ENCODE peak calls at places on chromosomes 2 and 18, in five cellular contexts. R is foreskin fibroblast, X is fibroblast of the aortic adventitia, I is GM12865, P is uterus. D is an unnamed sample.

GRCh38 chr18:11310476-11311086 is 161.2 kb upstream of the PIEZO2 start:
- DNase-seq in P (no peak), R (peak), X (peak), I (peak), D (peak)

GRCh38 chr18:43596106-43596712 is 318.9 kb upstream of the SYT4 start:
- DNase-seq in P (no peak), X (peak), I (peak), R (peak), D (peak)

GRCh38 chr2:46460991-46461715 is 18.2 kb upstream of the TMEM247 start:
- DNase-seq in X (peak), R (peak), P (peak), I (peak), D (peak)

GRCh38 chr2:239630618-239631286 is 229.9 kb upstream of the HDAC4 start:
- DNase-seq in P (peak), I (no peak), X (peak), R (peak), D (peak)

GRCh38 chr2:218273908-218274249 is 3.6 kb downstream of the PNKD start:
- DNase-seq in P (no peak), I (no peak), X (no peak), R (no peak), D (no peak)

GRCh38 chr2:39620067-39620466 is 45.6 kb upstream of the TMEM178A start:
- DNase-seq in X (peak), P (peak), I (peak), R (peak), D (peak)

GRCh38 chr2:150710916-150711315 is 223.4 kb upstream of the RND3 start:
- DNase-seq in X (no peak), R (peak), I (no peak), P (no peak), D (no peak)

GRCh38 chr18:48009116-48009825 is 78.8 kb upstream of the SMAD2 start:
- DNase-seq in I (no peak), R (no peak), X (no peak), P (no peak), D (no peak)

GRCh38 chr18:70047931-70048603 is 100.4 kb upstream of the CD226 start:
- DNase-seq in I (no peak), R (peak), X (peak), P (no peak), D (peak)

GRCh38 chr2:192886636-192887035 is 691.9 kb upstream of the TMEFF2 start:
- DNase-seq in R (no peak), X (no peak), P (no peak), I (no peak), D (no peak)

GRCh38 chr2:191675807-191676667 is 1.9 kb upstream of the NABP1 start:
- DNase-seq in P (no peak), I (peak), X (no peak), R (peak), D (no peak)

GRCh38 chr2:2331905-2332280 is 818 bp upstream of the MYT1L start:
- DNase-seq in X (no peak), P (no peak), R (no peak), I (no peak), D (no peak)

GRCh38 chr2:27545348-27546141 is 37.3 kb upstream of the ZNF512 start:
- DNase-seq in I (no peak), P (no peak), R (peak), X (no peak), D (no peak)

GRCh38 chr2:189799531-189799930 is 15.3 kb downstream of the PMS1 start:
- DNase-seq in R (peak), P (no peak), I (no peak), X (peak), D (peak)

GRCh38 chr2:27369471-27370025 is 590 bp downstream of the EIF2B4 start:
- DNase-seq in I (no peak), P (no peak), R (peak), X (peak), D (peak)

GRCh38 chr2:236776695-236777251 is 207.1 kb downstream of the ACKR3 start:
- DNase-seq in X (peak), R (peak), I (no peak), P (no peak), D (peak)

GRCh38 chr2:24909555-24910177 is 10.4 kb downstream of the ADCY3 start:
- DNase-seq in P (no peak), I (no peak), X (peak), R (peak), D (no peak)

GRCh38 chr2:121049141-121049540 is 235.9 kb downstream of the TFCP2L1 start:
- DNase-seq in R (no peak), P (no peak), X (no peak), I (no peak), D (no peak)

GRCh38 chr2:240461471-240462072 is 26.1 kb downstream of the GPC1 start:
- DNase-seq in R (no peak), X (no peak), P (peak), I (no peak), D (no peak)

GRCh38 chr2:157473585-157473984 is 29.7 kb upstream of the CYTIP start:
- DNase-seq in I (no peak), R (no peak), P (no peak), X (no peak), D (no peak)

GRCh38 chr2:1787799-1788477 is 43.6 kb upstream of the PXDN start:
- DNase-seq in P (no peak), X (no peak), R (no peak), I (no peak), D (no peak)

GRCh38 chr2:132936791-132937190 is 266.8 kb upstream of the LYPD1 start:
- DNase-seq in R (no peak), I (peak), X (no peak), P (no peak), D (no peak)

GRCh38 chr2:46032996-46033395 is 264.2 kb upstream of the EPAS1 start:
- DNase-seq in I (peak), P (no peak), R (no peak), X (no peak), D (no peak)

DNA sequence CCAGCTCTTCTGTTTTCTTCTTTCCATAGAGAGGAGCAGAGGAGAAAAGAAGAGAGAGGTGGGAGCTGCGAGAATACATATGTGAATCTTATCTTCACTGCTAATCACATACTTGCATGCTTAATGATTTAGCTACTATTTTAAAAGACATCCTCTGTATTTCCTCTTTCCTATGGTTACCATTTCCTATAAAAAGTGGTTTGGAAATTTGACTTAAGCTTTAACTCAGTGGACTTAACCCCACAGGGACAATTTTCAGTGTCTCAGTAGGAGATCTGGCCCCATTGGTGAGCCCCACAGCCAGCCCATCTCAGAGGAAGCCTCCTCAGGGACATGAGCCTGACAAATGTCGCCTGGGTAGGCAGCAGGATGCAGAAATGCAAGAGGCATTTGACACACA is 214.2 kb upstream of the APCDD1 start:
- DNase-seq in I (no peak), X (no peak), P (no peak), R (no peak), D (no peak)
- H3K4me3 ChIP-seq in I (no peak), X (no peak), P (no peak), R (no peak), D (no peak)

DNA sequence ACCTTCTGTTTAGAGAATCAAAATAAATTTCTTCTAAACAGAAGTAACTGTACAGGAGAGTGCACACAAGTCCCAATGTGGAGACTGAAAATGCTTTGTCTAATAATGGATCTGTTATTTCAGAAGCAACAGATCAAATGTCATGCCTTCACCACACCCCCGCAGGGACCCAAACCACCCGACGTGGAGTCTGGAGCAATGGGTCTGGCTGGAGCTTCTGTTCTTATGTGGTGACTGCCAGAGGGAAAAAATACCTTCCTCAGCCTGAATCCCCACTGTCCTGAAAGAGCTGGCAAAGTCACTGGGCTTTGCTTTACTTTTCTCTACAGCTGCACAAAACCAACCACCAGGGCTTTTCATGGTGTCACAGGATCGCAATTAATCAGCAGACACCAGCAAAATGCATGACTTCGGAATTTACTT is 119.0 kb upstream of the ZFP36L2 start:
- DNase-seq in P (no peak), I (no peak), X (no peak), R (no peak), D (no peak)
- TF ChIP-seq CTCF in P (peak), I (no peak), X (peak), R (no peak), D (peak)

GRCh38 chr18:44943201-44943881 is 262.7 kb downstream of the SETBP1 start:
- DNase-seq in P (no peak), R (no peak), I (no peak), X (peak), D (peak)
- H3K4me3 ChIP-seq in P (no peak), R (no peak), I (no peak), X (no peak), D (no peak)

GRCh38 chr2:21418456-21418855 is 294.7 kb downstream of the TDRD15 start:
- DNase-seq in R (no peak), I (no peak), X (no peak), P (no peak), D (no peak)

GRCh38 chr2:21411796-21412195 is 288.0 kb downstream of the TDRD15 start:
- DNase-seq in R (no peak), X (no peak), P (no peak), I (no peak), D (no peak)

GRCh38 chr2:21413082-21413481 is 289.3 kb downstream of the TDRD15 start:
- DNase-seq in X (no peak), I (no peak), P (no peak), R (no peak), D (no peak)

DNA sequence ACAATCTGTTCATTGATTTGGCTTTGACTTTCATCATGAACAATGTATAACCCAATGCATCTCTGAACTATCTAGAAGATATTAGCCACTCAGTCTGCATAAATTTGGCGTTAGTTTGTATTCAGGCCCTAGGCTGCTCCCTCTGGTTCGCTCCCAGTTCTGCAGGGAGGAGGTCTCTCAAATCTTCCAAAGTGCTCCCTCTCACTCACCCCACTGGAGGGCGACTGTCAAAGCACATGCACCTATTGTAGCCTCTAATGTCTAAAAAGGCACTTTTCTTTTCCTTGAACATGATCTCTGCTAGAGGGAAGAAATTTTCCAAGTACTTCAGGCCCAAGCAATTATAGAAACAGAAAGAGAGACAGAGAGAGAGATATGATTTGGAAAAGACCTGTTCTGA is 291.5 kb downstream of the TDRD15 start:
- DNase-seq in I (no peak), P (no peak), X (no peak), R (no peak), D (no peak)
- TF ChIP-seq CTCF in I (peak), P (no peak), X (no peak), R (no peak), D (no peak)